ENCODE peak calls at places on chromosomes 1 and 21, in four cellular contexts. O is activated naive CD4-positive, alpha-beta T cell treated with anti-CD3 and anti-CD28 coated beads, Interleukin-2, amount 50 U/mL, for 16 hours; G is Caki2; C is naive thymus-derived CD8-positive, alpha-beta T cell. Z is an unnamed sample.

GRCh38 chr1:71561729-71562128 is 480.9 kb upstream of the ZRANB2 start:
- DNase-seq in O (no peak), G (no peak), C (no peak), Z (no peak)

GRCh38 chr1:221939598-221939997 is 197.7 kb upstream of the DUSP10 start:
- DNase-seq in O (no peak), G (no peak), C (no peak), Z (no peak)

GRCh38 chr1:102103645-102104044 is 106.9 kb upstream of the OLFM3 start:
- DNase-seq in O (no peak), G (no peak), C (no peak), Z (no peak)

GRCh38 chr21:34574581-34574980 is 40.3 kb downstream of the RCAN1 start:
- DNase-seq in O (no peak), G (no peak), C (no peak), Z (no peak)

GRCh38 chr1:99595441-99595840 is 50.5 kb upstream of the PALMD start:
- DNase-seq in O (no peak), G (no peak), C (no peak), Z (no peak)

GRCh38 chr1:205648212-205648910 is 16.6 kb upstream of the ELK4 start:
- DNase-seq in O (no peak), G (no peak), C (no peak), Z (no peak)

GRCh38 chr1:201008666-201009360 is 14.7 kb downstream of the KIF21B start:
- DNase-seq in O (no peak), G (no peak), C (no peak), Z (no peak)

GRCh38 chr1:203090667-203091320 is 5.0 kb upstream of the MYOG start:
- DNase-seq in O (no peak), G (no peak), C (no peak), Z (no peak)

GRCh38 chr1:227890451-227891222 is 57.1 kb downstream of the WNT9A start:
- DNase-seq in O (no peak), G (no peak), C (peak), Z (no peak)

GRCh38 chr1:233719626-233720334 is 105.9 kb downstream of the KCNK1 start:
- DNase-seq in O (no peak), G (no peak), C (no peak), Z (no peak)

Z was measured in activated CD4-positive, alpha-beta T cell treated with anti-CD3 and anti-CD28 coated beads, Interleukin-2, amount 50 U/mL, for 4 hours.